ENCODE peak calls at places on chromosome 16, in seven cellular contexts. V is body of pancreas, M is lower lobe of right lung, S is iPS DF 6.9, N is prostate gland, X is MM.1S, C is aorta. B is an unnamed sample.

GRCh38 chr16:29641561-29641960 is 21.5 kb upstream of the SPN start:
- DNase-seq in S (no peak), X (no peak), V (no peak), M (no peak), N (no peak), C (no peak), B (no peak)

GRCh38 chr16:69095179-69095578 is 10.3 kb upstream of the HAS3 start:
- DNase-seq in C (no peak), V (no peak), X (no peak), N (no peak), M (peak; percentile 79), S (no peak), B (no peak)

GRCh38 chr16:9404811-9405210 is 313.4 kb downstream of the HAPSTR1 start:
- DNase-seq in M (no peak), X (no peak), N (no peak), C (no peak), V (no peak), S (no peak), B (no peak)

GRCh38 chr16:78844682-78845081 is 745.2 kb downstream of the WWOX start:
- DNase-seq in V (no peak), M (no peak), C (no peak), X (no peak), N (no peak), S (no peak), B (no peak)

GRCh38 chr16:30351586-30352419 is 3.3 kb downstream of the CD2BP2 start:
- DNase-seq in M (peak; percentile 71), N (peak; percentile 78), S (no peak), X (no peak), V (peak; percentile 93), C (peak; percentile 87), B (no peak)

GRCh38 chr16:361872-362701 is 8.3 kb downstream of the MRPL28 start:
- DNase-seq in X (peak; percentile 78), M (peak; percentile 86), C (peak; percentile 78), S (peak; percentile 63), V (peak; percentile 83), N (peak; percentile 80), B (peak; percentile 62)

GRCh38 chr16:28110479-28110878 is 47.0 kb upstream of the GSG1L start:
- DNase-seq in M (no peak), N (no peak), V (no peak), C (peak; percentile 44), S (no peak), X (no peak), B (no peak)

GRCh38 chr16:9040766-9041430 is 50.5 kb upstream of the HAPSTR1 start:
- DNase-seq in C (no peak), N (no peak), M (no peak), S (no peak), X (no peak), V (no peak), B (no peak)

GRCh38 chr16:8848939-8849391 is 19.8 kb downstream of the CARHSP1 start:
- DNase-seq in V (no peak), C (no peak), N (no peak), M (no peak), S (no peak), X (no peak), B (no peak)

GRCh38 chr16:81604960-81605383 is 160.4 kb downstream of the CMIP start:
- DNase-seq in V (no peak), X (no peak), C (no peak), M (no peak), S (no peak), N (peak; percentile 63), B (no peak)

GRCh38 chr16:86765389-86766026 is 187.2 kb downstream of the FOXL1 start:
- DNase-seq in S (no peak), V (no peak), N (no peak), M (no peak), C (no peak), X (no peak), B (no peak)

GRCh38 chr16:10552998-10553491 is 27.4 kb downstream of the EMP2 start:
- DNase-seq in X (peak; percentile 75), N (no peak), V (no peak), S (peak; percentile 31), C (peak; percentile 79), M (peak; percentile 61), B (peak; percentile 13)

GRCh38 chr16:74224828-74225227 is 71.8 kb upstream of the PSMD7 start:
- DNase-seq in X (no peak), M (no peak), S (no peak), C (no peak), V (no peak), N (no peak), B (no peak)

GRCh38 chr16:55949518-55949917 is 74.3 kb upstream of the CES5A start:
- DNase-seq in S (no peak), X (no peak), N (no peak), C (no peak), M (no peak), V (no peak), B (no peak)

GRCh38 chr16:700684-701584 is 4.7 kb downstream of the FBXL16 start:
- DNase-seq in C (no peak), V (no peak), M (no peak), N (no peak), X (no peak), S (no peak), B (no peak)

GRCh38 chr16:4954714-4955113 is 3.4 kb upstream of the SEC14L5 start:
- DNase-seq in V (no peak), X (no peak), M (no peak), S (no peak), C (no peak), N (no peak), B (no peak)

GRCh38 chr16:12239953-12240485 is 263.5 kb downstream of the SNX29 start:
- DNase-seq in V (no peak), S (no peak), M (no peak), C (no peak), N (no peak), X (no peak), B (no peak)

GRCh38 chr16:63361032-63361624 is 1324.9 kb upstream of the CDH8 start:
- DNase-seq in X (peak; percentile 74), M (no peak), C (no peak), V (no peak), N (no peak), S (peak; percentile 25), B (no peak)

GRCh38 chr16:9138731-9139501 is 47.5 kb downstream of the HAPSTR1 start:
- DNase-seq in N (peak; percentile 32), C (peak; percentile 76), V (peak; percentile 63), M (peak; percentile 81), S (peak; percentile 67), X (peak; percentile 61), B (peak; percentile 71)

GRCh38 chr16:68719993-68720489 is 17.1 kb upstream of the CDH1 start:
- DNase-seq in N (no peak), X (no peak), S (no peak), C (no peak), M (no peak), V (no peak), B (no peak)

GRCh38 chr16:55044366-55044975 is 113.8 kb downstream of the IRX5 start:
- DNase-seq in S (no peak), C (no peak), X (no peak), V (no peak), N (no peak), M (no peak), B (no peak)

GRCh38 chr16:2977440-2977839 is 2.8 kb downstream of the PKMYT1 start:
- DNase-seq in V (peak; percentile 89), M (peak; percentile 75), X (no peak), N (peak; percentile 79), C (no peak), S (no peak), B (no peak)

GRCh38 chr16:81956213-81956948 is 54.9 kb downstream of the SDR42E1 start:
- DNase-seq in V (no peak), M (peak; percentile 65), C (no peak), N (no peak), X (no peak), S (no peak), B (no peak)

GRCh38 chr16:28917095-28917494 is 7.9 kb downstream of the RABEP2 start:
- DNase-seq in X (no peak), M (no peak), S (no peak), N (no peak), C (no peak), V (no peak), B (no peak)

GRCh38 chr16:7843196-7843595 is 510.6 kb downstream of the RBFOX1 start:
- DNase-seq in X (no peak), M (no peak), N (no peak), S (no peak), C (no peak), V (no peak), B (no peak)

GRCh38 chr16:89188064-89188441 is 12.3 kb downstream of the SLC22A31 start:
- DNase-seq in C (peak; percentile 37), V (no peak), M (no peak), X (no peak), N (no peak), S (no peak), B (no peak)
- H3K27ac ChIP-seq in C (no peak overlapping the region), V (no peak overlapping the region), M (no peak overlapping the region), X (no peak overlapping the region), N (no peak overlapping the region), S (no peak overlapping the region), B (no peak overlapping the region)

GRCh38 chr16:64406661-64407267 is 715.1 kb downstream of the CDH11 start:
- DNase-seq in C (no peak), X (no peak), M (no peak), S (no peak), V (no peak), N (no peak), B (no peak)
- H3K27ac ChIP-seq in C (no peak overlapping the region), X (no peak overlapping the region), M (no peak overlapping the region), S (no peak overlapping the region), V (no peak overlapping the region), N (no peak overlapping the region), B (no peak overlapping the region)

GRCh38 chr16:67405336-67405735 is 10.9 kb downstream of the ZDHHC1 start:
- DNase-seq in M (no peak), C (no peak), N (no peak), S (no peak), X (no peak), V (no peak), B (no peak)
- H3K27ac ChIP-seq in M (peak overlapping the region; percentile 74), C (no peak overlapping the region), N (peak overlapping the region; percentile 94), S (no peak overlapping the region), X (no peak overlapping the region), V (peak overlapping the region; percentile 86), B (no peak overlapping the region)

GRCh38 chr16:84253173-84253572 is 13.4 kb upstream of the KCNG4 start:
- DNase-seq in C (no peak), X (no peak), S (no peak), V (no peak), N (no peak), M (no peak), B (no peak)

GRCh38 chr16:84255050-84255810 is 15.4 kb upstream of the KCNG4 start:
- DNase-seq in N (no peak), V (no peak), C (no peak), S (no peak), M (no peak), X (no peak), B (no peak)

GRCh38 chr16:84252214-84252613 is 12.4 kb upstream of the KCNG4 start:
- DNase-seq in C (no peak), X (no peak), M (no peak), S (no peak), N (no peak), V (no peak), B (no peak)

GRCh38 chr16:84258266-84258665 is 18.5 kb upstream of the KCNG4 start:
- DNase-seq in S (no peak), N (no peak), C (no peak), V (no peak), M (no peak), X (no peak), B (no peak)

DNA sequence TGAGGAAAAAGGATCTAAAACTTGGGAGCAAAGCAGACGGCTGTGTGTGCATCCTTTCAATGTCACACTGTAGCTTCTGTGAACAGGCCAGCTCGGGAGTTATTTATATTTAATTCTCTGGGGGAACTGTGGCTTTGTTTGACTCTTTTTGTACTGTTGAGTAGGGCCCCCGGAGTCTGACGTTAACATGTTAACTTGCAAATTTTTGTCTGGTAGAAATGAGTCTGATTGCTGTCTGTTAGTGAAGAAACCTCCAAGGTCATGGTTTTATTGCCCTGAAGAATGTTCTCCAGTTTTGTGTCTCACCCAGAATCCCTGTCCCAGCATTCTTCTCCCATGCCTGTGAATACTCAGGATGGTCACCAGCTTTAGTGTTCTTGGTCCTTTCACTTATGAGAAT is 14.3 kb upstream of the KCNG4 start:
- DNase-seq in V (no peak), N (no peak), X (no peak), S (no peak), C (no peak), M (no peak), B (no peak)
- H3K27ac ChIP-seq in V (no peak overlapping the region), N (no peak overlapping the region), X (no peak overlapping the region), S (no peak overlapping the region), C (no peak overlapping the region), M (no peak overlapping the region), B (no peak overlapping the region)

B was measured in CD8-positive, alpha-beta T cell.